ENCODE peak calls at places on chromosomes 7 and 10, in six cellular contexts. K, L, X, Q, D and T are unnamed samples.

GRCh38 chr7:75687246-75688088 is 51.3 kb downstream of the HIP1 start:
- DNase-seq in K (no peak), L (no peak), X (no peak), Q (no peak), D (no peak), T (no peak)

GRCh38 chr10:128102480-128103228 is 23.6 kb downstream of the MKI67 start:
- DNase-seq in K (no peak), L (no peak), X (no peak), Q (no peak), D (no peak), T (no peak)

GRCh38 chr10:104081998-104082397 is 3.7 kb downstream of the COL17A1 start:
- DNase-seq in K (no peak), L (no peak), X (no peak), Q (no peak), D (no peak), T (no peak)

GRCh38 chr10:21334891-21335696 is 190.4 kb downstream of the SKIDA1 start:
- DNase-seq in K (peak; percentile 94), L (peak; percentile 57), X (no peak), Q (no peak), D (peak; percentile 98), T (no peak)

GRCh38 chr10:59301067-59301674 is 61.2 kb downstream of the FAM13C start:
- DNase-seq in K (no peak), L (no peak), X (no peak), Q (no peak), D (no peak), T (no peak)

GRCh38 chr7:95324396-95324795 is at the start of gene PON1:
- DNase-seq in K (no peak), L (no peak), X (no peak), Q (peak; percentile 27), D (no peak), T (peak; percentile 79)

GRCh38 chr7:77674878-77675277 is 21.4 kb upstream of the RSBN1L start:
- DNase-seq in K (peak; percentile 29), L (no peak), X (no peak), Q (peak; percentile 42), D (peak; percentile 58), T (no peak)

GRCh38 chr7:100411101-100411500 is 17.4 kb downstream of the ZCWPW1 start:
- DNase-seq in K (no peak), L (no peak), X (no peak), Q (no peak), D (no peak), T (no peak)

GRCh38 chr7:79312022-79312421 is 141.4 kb downstream of the MAGI2 start:
- DNase-seq in K (no peak), L (no peak), X (no peak), Q (no peak), D (no peak), T (no peak)

GRCh38 chr7:6604458-6604857 is 11.0 kb upstream of the ZNF853 start:
- DNase-seq in K (no peak), L (no peak), X (no peak), Q (no peak), D (no peak), T (no peak)

GRCh38 chr10:84348431-84348830 is 20.0 kb downstream of the CCSER2 start:
- DNase-seq in K (no peak), L (no peak), X (no peak), Q (no peak), D (peak; percentile 73), T (no peak)

GRCh38 chr10:1733720-1734119 is 3.6 kb downstream of the ADARB2 start:
- DNase-seq in K (no peak), L (no peak), X (no peak), Q (no peak), D (no peak), T (no peak)

GRCh38 chr10:14701466-14701865 is 73.2 kb downstream of the FAM107B start:
- DNase-seq in K (no peak), L (no peak), X (no peak), Q (no peak), D (no peak), T (no peak)

GRCh38 chr7:103148131-103148993 is 537 bp downstream of the NAPEPLD start:
- DNase-seq in K (no peak), L (no peak), X (no peak), Q (peak; percentile 8), D (peak; percentile 21), T (no peak)

GRCh38 chr10:124005991-124006392 is 87.4 kb downstream of the CHST15 start:
- DNase-seq in K (no peak), L (no peak), X (no peak), Q (no peak), D (no peak), T (no peak)

GRCh38 chr10:125633517-125633999 is 49.4 kb downstream of the TEX36 start:
- DNase-seq in K (peak; percentile 60), L (no peak), X (no peak), Q (no peak), D (no peak), T (no peak)